ENCODE peak calls at places on chromosomes 11 and 22, in nine cellular contexts. A is breast epithelium, U is brain microvascular endothelial cell, D is gastrocnemius medialis, B is psoas muscle, S is BE2C, L is left lung, R is mammary epithelial cell, E is MM.1S. O is an unnamed sample. For H3K36me3, the result is how much of the 10 kb centered on the place peaks cover.

GRCh38 chr11:63802637-63803414 is 10.4 kb upstream of the SPINDOC start:
- DNase-seq in S (peak), D (no peak), U (peak), B (no peak), A (no peak), R (peak), L (no peak), E (no peak), O (peak)

GRCh38 chr11:12287009-12287373 is 90.4 kb upstream of the PARVA start:
- DNase-seq in A (no peak), L (no peak), U (peak), S (peak), E (no peak), R (peak), B (peak), D (no peak), O (peak)

GRCh38 chr11:70129051-70129592 is 51.0 kb downstream of the ANO1 start:
- DNase-seq in E (no peak), B (no peak), U (no peak), D (no peak), A (peak), L (peak), S (no peak), R (no peak), O (no peak)

GRCh38 chr11:46260161-46260560 is 17.3 kb upstream of the CREB3L1 start:
- DNase-seq in D (no peak), U (no peak), S (no peak), L (no peak), A (no peak), R (no peak), E (no peak), B (no peak), O (no peak)

GRCh38 chr11:74268451-74268850 is 43.0 kb downstream of the P4HA3 start:
- DNase-seq in B (no peak), L (no peak), E (no peak), D (no peak), U (no peak), S (no peak), R (peak), A (no peak), O (peak)

GRCh38 chr11:45684440-45684839 is 19.0 kb upstream of the CHST1 start:
- DNase-seq in E (no peak), A (no peak), B (no peak), D (no peak), U (no peak), L (no peak), S (no peak), R (no peak), O (no peak)

GRCh38 chr11:44767421-44767820 is 40.7 kb downstream of the TSPAN18 start:
- DNase-seq in B (no peak), D (no peak), E (no peak), A (no peak), L (no peak), U (peak), S (no peak), R (no peak), O (no peak)

GRCh38 chr11:48005133-48005532 is 24.8 kb downstream of the PTPRJ start:
- DNase-seq in L (no peak), R (no peak), U (no peak), A (no peak), E (peak), D (no peak), B (no peak), S (no peak), O (no peak)

GRCh38 chr11:129458756-129459535 is 83.3 kb downstream of the BARX2 start:
- DNase-seq in S (no peak), E (no peak), A (peak), L (no peak), D (no peak), R (no peak), U (no peak), B (no peak), O (peak)

GRCh38 chr11:13928566-13929251 is 33.8 kb upstream of the SPON1 start:
- DNase-seq in R (peak), A (no peak), S (no peak), U (peak), E (no peak), L (no peak), B (no peak), D (no peak), O (peak)

GRCh38 chr11:115504279-115505158 is at the start of gene CADM1:
- DNase-seq in L (peak), E (peak), A (peak), S (peak), D (peak), U (peak), R (peak), B (peak), O (peak)

GRCh38 chr11:27462543-27462942 is 10.0 kb downstream of the LGR4 start:
- DNase-seq in S (no peak), A (no peak), U (peak), D (no peak), L (no peak), R (no peak), E (no peak), B (no peak), O (peak)

GRCh38 chr11:1706634-1707400 is 9.8 kb downstream of the KRTAP5-6 start:
- DNase-seq in D (peak), U (no peak), B (peak), L (peak), E (no peak), S (peak), R (no peak), A (no peak), O (no peak)
- TF ChIP-seq CTCF in D (peak), U (no peak), B (peak), L (no peak), E (peak), S (peak), R (no peak), A (no peak), O (no peak)

DNA sequence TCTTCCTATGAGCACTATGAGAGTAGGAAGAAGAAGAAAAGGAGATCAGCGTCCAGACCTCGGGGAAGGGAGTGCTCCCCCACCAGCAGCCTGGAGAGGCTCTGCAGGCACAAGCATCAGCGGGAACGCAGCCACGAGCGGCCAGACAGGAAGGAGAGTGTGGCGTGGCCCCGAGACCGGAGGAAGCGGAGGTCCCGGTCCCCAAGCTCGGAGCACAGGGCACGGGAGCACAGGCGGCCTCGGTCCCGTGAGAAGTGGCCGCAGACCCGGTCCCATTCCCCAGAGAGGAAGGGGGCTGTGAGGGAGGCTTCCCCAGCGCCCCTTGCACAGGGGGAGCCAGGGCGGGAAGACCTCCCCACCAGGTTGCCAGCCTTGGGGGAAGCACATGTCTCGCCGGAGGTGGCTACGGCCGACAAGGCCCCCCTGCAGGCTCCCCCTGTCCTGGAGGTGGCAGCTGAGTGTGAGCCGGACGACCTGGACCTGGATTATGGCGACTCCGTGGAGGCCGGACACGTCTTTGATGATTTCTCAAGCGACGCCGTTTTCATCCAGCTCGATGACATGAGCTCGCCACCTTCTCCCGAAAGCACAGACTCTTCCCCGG is 6.9 kb downstream of the IRF7 start:
- DNase-seq in L (peak), U (no peak), E (no peak), D (no peak), B (no peak), R (no peak), A (no peak), S (no peak), O (no peak)
- H3K36me3 ChIP-seq in L (half or more), U (half or more), E (under half), D (half or more), B (half or more), R (under half), A (under half), S (under half), O (half or more)

GRCh38 chr11:316031-316701 is 2.3 kb downstream of the IFITM1 start:
- DNase-seq in S (no peak), U (no peak), E (no peak), B (no peak), A (no peak), D (no peak), L (peak), R (no peak), O (no peak)
- H3K4me3 ChIP-seq in S (no peak), U (no peak), E (no peak), B (peak), A (peak), D (peak), L (peak), R (no peak), O (peak)

GRCh38 chr11:86265194-86265593 is 20.6 kb downstream of the EED start:
- DNase-seq in A (no peak), E (no peak), L (no peak), D (no peak), R (no peak), B (no peak), S (no peak), U (no peak), O (no peak)

GRCh38 chr11:86262387-86262786 is 17.8 kb downstream of the EED start:
- DNase-seq in B (no peak), L (no peak), S (no peak), D (no peak), A (no peak), R (no peak), E (no peak), U (no peak), O (no peak)

GRCh38 chr11:86257446-86257845 is 12.9 kb downstream of the EED start:
- DNase-seq in L (no peak), E (no peak), S (no peak), B (no peak), U (no peak), A (no peak), D (no peak), R (no peak), O (no peak)

GRCh38 chr11:86264649-86265048 is 20.1 kb downstream of the EED start:
- DNase-seq in A (no peak), B (no peak), D (no peak), U (no peak), E (no peak), S (no peak), R (no peak), L (no peak), O (no peak)

DNA sequence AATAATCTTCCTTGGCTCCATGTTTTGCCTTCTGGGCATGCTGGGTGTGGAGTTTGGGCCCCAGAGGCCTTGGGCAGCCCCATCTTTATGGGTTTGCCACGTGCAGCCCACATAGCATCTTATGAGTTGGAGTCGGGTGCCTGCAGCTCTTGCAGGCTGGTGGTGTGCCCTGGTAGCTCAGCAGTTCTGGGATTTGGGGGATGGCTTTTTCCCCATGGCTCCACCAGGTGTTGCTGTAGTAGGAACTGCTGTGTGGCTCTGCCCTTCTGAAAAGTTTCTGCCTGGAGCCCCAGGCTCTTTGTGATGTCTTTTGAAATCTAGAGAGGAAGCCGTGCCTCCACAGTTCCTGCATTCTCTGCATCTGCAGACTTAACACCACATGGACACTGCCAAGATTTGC is 16.8 kb downstream of the EED start:
- DNase-seq in B (no peak), D (no peak), S (no peak), L (no peak), E (no peak), R (no peak), A (no peak), U (no peak), O (no peak)
- TF ChIP-seq CTCF in B (no peak), D (no peak), S (no peak), L (no peak), E (no peak), R (no peak), A (no peak), U (no peak), O (no peak)

GRCh38 chr22:33850227-33850626 is 70.0 kb downstream of the LARGE1 start:
- DNase-seq in E (no peak), B (no peak), D (no peak), U (no peak), A (no peak), L (no peak), R (no peak), S (no peak), O (no peak)
- H3K36me3 ChIP-seq in E (under half), B (under half), D (under half), U (under half), A (under half), L (under half), R (under half), S (under half), O (under half)

DNA sequence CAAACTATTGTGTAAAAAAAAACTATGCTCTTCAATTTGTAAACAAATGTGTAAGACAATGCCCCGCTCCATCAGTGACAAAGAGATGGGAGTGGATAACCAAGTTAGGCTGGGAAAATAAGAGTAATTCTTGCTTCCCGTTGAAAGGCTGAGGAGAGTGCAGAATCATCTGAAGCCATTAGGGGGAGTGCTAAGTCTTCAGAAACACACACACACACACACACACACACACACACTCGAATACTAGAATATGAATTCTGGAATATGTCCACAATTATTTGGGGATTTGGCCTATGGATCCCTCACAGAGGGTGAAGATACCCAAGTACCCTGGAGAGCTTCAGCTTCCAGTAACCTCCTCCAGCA is 27.8 kb upstream of the ROBO3 start:
- DNase-seq in U (peak), S (peak), B (no peak), L (no peak), A (no peak), E (peak), R (peak), D (no peak), O (peak)
- H3K4me3 ChIP-seq in U (no peak), S (no peak), B (no peak), L (no peak), A (no peak), E (no peak), R (no peak), D (no peak), O (no peak)

O was measured in bronchial epithelial cell.